ENCODE peak calls at places on chromosomes 12 and 14, in five cellular contexts. V is activated CD4-positive, CD25-positive, alpha-beta regulatory T cell; Q is kidney; H is NAMALWA; E is BE2C. R is an unnamed sample.

GRCh38 chr14:97976861-97977260 is 1179.7 kb downstream of the VRK1 start:
- DNase-seq in V (no peak), Q (no peak), H (no peak), E (no peak), R (no peak)

GRCh38 chr14:37118673-37119366 is 53.6 kb downstream of the SLC25A21 start:
- DNase-seq in V (no peak), Q (no peak), H (no peak), E (no peak), R (no peak)

GRCh38 chr14:78921856-78922255 is 751.7 kb downstream of the NRXN3 start:
- DNase-seq in V (no peak), Q (no peak), H (no peak), E (no peak), R (no peak)

GRCh38 chr12:123634142-123634561 is 523 bp downstream of the GTF2H3 start:
- DNase-seq in V (no peak), Q (no peak), H (peak), E (no peak), R (no peak)

GRCh38 chr14:87149583-87150354 is 843.2 kb downstream of the GALC start:
- DNase-seq in V (no peak), Q (no peak), H (no peak), E (no peak), R (no peak)

GRCh38 chr14:22296722-22297121 is 292.3 kb downstream of the DAD1 start:
- DNase-seq in V (no peak), Q (no peak), H (no peak), E (no peak), R (no peak)

GRCh38 chr12:80936353-80936641 is 1.4 kb downstream of the LIN7A start:
- DNase-seq in V (no peak), Q (no peak), H (no peak), E (peak), R (no peak)

GRCh38 chr12:123264642-123265041 is 7.0 kb downstream of the CDK2AP1 start:
- DNase-seq in V (no peak), Q (no peak), H (peak), E (peak), R (peak)

GRCh38 chr14:49553892-49554291 is 32.3 kb downstream of the RPS29 start:
- DNase-seq in V (no peak), Q (no peak), H (no peak), E (no peak), R (no peak)

GRCh38 chr12:120508537-120508936 is 12.6 kb downstream of the DYNLL1 start:
- DNase-seq in V (no peak), Q (no peak), H (no peak), E (no peak), R (no peak)

GRCh38 chr14:102900631-102901571 is 21.6 kb upstream of the AMN start:
- DNase-seq in V (no peak), Q (no peak), H (peak), E (no peak), R (peak)

GRCh38 chr14:24353551-24354529 is 14.0 kb upstream of the RIPK3 start:
- DNase-seq in V (no peak), Q (no peak), H (no peak), E (no peak), R (no peak)

GRCh38 chr12:53267309-53268008 is 640 bp upstream of the ESPL1 start:
- DNase-seq in V (no peak), Q (no peak), H (no peak), E (no peak), R (no peak)

GRCh38 chr14:100816950-100817901 is 8.7 kb upstream of the MEG3 start:
- DNase-seq in V (no peak), Q (peak), H (no peak), E (no peak), R (no peak)

GRCh38 chr14:101559624-101560533 is 1.4 kb upstream of the DIO3 start:
- DNase-seq in V (no peak), Q (peak), H (no peak), E (no peak), R (peak)

GRCh38 chr12:124248862-124249825 is 45.7 kb upstream of the RFLNA start:
- DNase-seq in V (no peak), Q (peak), H (no peak), E (no peak), R (no peak)

GRCh38 chr12:24197517-24197916 is 248.0 kb upstream of the SOX5 start:
- DNase-seq in V (no peak), Q (no peak), H (no peak), E (no peak), R (no peak)

GRCh38 chr12:95974358-95974757 is 21.8 kb downstream of the HAL start:
- DNase-seq in V (no peak), Q (no peak), H (no peak), E (no peak), R (no peak)

GRCh38 chr12:74896186-74896585 is 313.5 kb downstream of the KCNC2 start:
- DNase-seq in V (no peak), Q (no peak), H (no peak), E (no peak), R (no peak)

GRCh38 chr14:86457729-86458128 is 927.8 kb downstream of the FLRT2 start:
- DNase-seq in V (no peak), Q (no peak), H (no peak), E (no peak), R (no peak)

GRCh38 chr12:59742831-59743230 is 147.0 kb downstream of the SLC16A7 start:
- DNase-seq in V (no peak), Q (no peak), H (no peak), E (no peak), R (no peak)

GRCh38 chr12:64598831-64599230 is 11.5 kb upstream of the RASSF3 start:
- DNase-seq in V (no peak), Q (no peak), H (no peak), E (no peak), R (peak)

GRCh38 chr14:92877757-92878431 is 45.1 kb upstream of the CHGA start:
- DNase-seq in V (no peak), Q (no peak), H (no peak), E (no peak), R (no peak)

GRCh38 chr12:2054091-2055018 is 1.6 kb downstream of the CACNA1C start:
- DNase-seq in V (no peak), Q (no peak), H (no peak), E (no peak), R (peak)

GRCh38 chr12:21985155-21985554 is 43.9 kb upstream of the ABCC9 start:
- DNase-seq in V (no peak), Q (no peak), H (no peak), E (no peak), R (no peak)